ENCODE peak calls at places on chromosome 19, in nine cellular contexts. C is Caco-2, D is OCI-LY7, J is Panc1, K is BJ, U is choroid plexus epithelial cell, F is heart right ventricle, Q is hepatocyte, G is body of pancreas. S is an unnamed sample.

GRCh38 chr19:51166846-51167490 is 24.9 kb downstream of the SIGLEC7 start:
- DNase-seq in Q (no peak), G (no peak), F (no peak), U (peak; percentile 23), C (no peak), K (no peak), J (no peak), D (no peak), S (no peak)

GRCh38 chr19:719081-719512 is 10.4 kb downstream of the PALM start:
- DNase-seq in K (peak; percentile 6), D (no peak), U (peak; percentile 53), G (peak; percentile 37), F (peak; percentile 66), C (no peak), Q (no peak), J (no peak), S (no peak)

GRCh38 chr19:1992759-1993260 is 22.7 kb downstream of the BTBD2 start:
- DNase-seq in U (no peak), G (no peak), J (no peak), K (no peak), D (peak; percentile 40), C (no peak), F (no peak), Q (peak; percentile 6), S (no peak)

GRCh38 chr19:1251233-1251502 is 2.8 kb downstream of the MIDN start:
- DNase-seq in K (no peak), D (no peak), G (peak; percentile 72), J (no peak), F (no peak), Q (peak; percentile 84), U (peak; percentile 81), C (no peak), S (no peak)

GRCh38 chr19:34430738-34431625 is 2.8 kb downstream of the UBA2 start:
- DNase-seq in F (no peak), J (peak; percentile 28), K (no peak), D (peak; percentile 80), U (peak; percentile 77), C (peak; percentile 49), Q (peak; percentile 65), G (no peak), S (no peak)

GRCh38 chr19:7789447-7789846 is 26.4 kb downstream of the CLEC4M start:
- DNase-seq in K (no peak), F (no peak), Q (no peak), J (no peak), U (no peak), C (no peak), G (no peak), D (peak; percentile 18), S (no peak)

GRCh38 chr19:33771308-33772101 is 25.2 kb upstream of the KCTD15 start:
- DNase-seq in G (peak; percentile 81), Q (peak; percentile 88), F (peak; percentile 74), C (peak; percentile 88), K (no peak), J (no peak), U (peak; percentile 74), D (peak; percentile 73), S (no peak)

GRCh38 chr19:35742121-35742724 is at the start of gene IGFLR1:
- DNase-seq in G (no peak), J (no peak), C (no peak), U (no peak), F (no peak), Q (no peak), K (no peak), D (peak; percentile 75), S (no peak)

GRCh38 chr19:47447470-47448359 is 24.0 kb downstream of the SLC8A2 start:
- DNase-seq in Q (peak; percentile 71), G (peak; percentile 25), U (no peak), D (peak; percentile 67), C (peak; percentile 55), F (peak; percentile 36), J (no peak), K (no peak), S (no peak)

GRCh38 chr19:8698433-8699063 is at the start of gene ACTL9:
- DNase-seq in Q (no peak), U (no peak), G (no peak), C (no peak), D (no peak), F (no peak), K (no peak), J (no peak), S (no peak)

GRCh38 chr19:1854542-1855039 is 6.3 kb upstream of the REXO1 start:
- DNase-seq in C (no peak), K (no peak), D (no peak), F (peak; percentile 64), J (no peak), U (no peak), G (no peak), Q (no peak), S (no peak)

GRCh38 chr19:42129399-42130253 is 2.6 kb downstream of the POU2F2 start:
- DNase-seq in Q (no peak), U (peak; percentile 38), F (peak; percentile 25), D (peak; percentile 97), K (no peak), J (no peak), G (no peak), C (no peak), S (no peak)

GRCh38 chr19:18450934-18451836 is 13.3 kb upstream of the ISYNA1 start:
- DNase-seq in C (peak; percentile 92), Q (peak; percentile 89), J (no peak), G (peak; percentile 93), D (peak; percentile 77), F (peak; percentile 91), U (peak; percentile 80), K (no peak), S (no peak)

GRCh38 chr19:1471514-1472107 is 7.4 kb downstream of the C19orf25 start:
- DNase-seq in K (no peak), J (no peak), Q (no peak), C (peak; percentile 50), G (no peak), D (peak; percentile 38), F (peak; percentile 17), U (no peak), S (no peak)

GRCh38 chr19:14187586-14187985 is 18.4 kb downstream of the ADGRL1 start:
- DNase-seq in U (no peak), D (no peak), F (no peak), G (no peak), Q (no peak), J (no peak), C (no peak), K (no peak), S (no peak)

GRCh38 chr19:14181906-14182305 is 24.1 kb downstream of the ADGRL1 start:
- DNase-seq in K (no peak), C (no peak), G (no peak), F (no peak), Q (no peak), J (no peak), D (no peak), U (no peak), S (no peak)

GRCh38 chr19:14182481-14182880 is 23.5 kb downstream of the ADGRL1 start:
- DNase-seq in U (no peak), C (no peak), F (no peak), K (no peak), G (no peak), Q (no peak), J (no peak), D (no peak), S (no peak)

GRCh38 chr19:14183741-14184395 is 22.1 kb downstream of the ADGRL1 start:
- DNase-seq in U (no peak), D (no peak), Q (no peak), K (no peak), C (no peak), J (no peak), G (no peak), F (no peak), S (no peak)

DNA sequence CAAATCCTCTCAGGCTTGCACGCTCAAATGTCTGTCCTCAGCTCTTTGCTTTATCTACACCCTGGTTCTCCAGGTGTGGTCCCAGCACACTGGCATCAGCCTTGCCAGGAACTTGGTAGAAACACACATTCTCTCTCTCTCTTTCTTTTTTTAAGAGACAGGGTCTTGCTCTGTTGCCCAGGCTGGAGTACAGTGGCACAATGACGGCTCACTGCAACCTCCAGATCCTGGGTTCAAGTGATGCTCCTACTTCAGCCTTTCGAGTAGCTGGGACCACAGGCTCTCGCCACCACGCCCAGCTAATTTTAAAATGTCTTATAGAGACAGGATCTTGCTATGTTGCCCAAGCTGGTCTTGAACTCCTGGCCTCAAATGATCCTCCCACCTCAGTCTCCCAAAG is 20.8 kb downstream of the ADGRL1 start:
- DNase-seq in D (no peak), Q (no peak), K (no peak), J (no peak), G (no peak), F (no peak), U (no peak), C (no peak), S (no peak)
- H3K4me3 ChIP-seq in D (no peak overlapping the region), Q (no peak overlapping the region), K (no peak overlapping the region), J (no peak overlapping the region), G (no peak overlapping the region), F (no peak overlapping the region), U (no peak overlapping the region), C (no peak overlapping the region), S (no peak overlapping the region)

GRCh38 chr19:55253842-55254624 is 4.8 kb downstream of the PPP6R1 start:
- DNase-seq in C (no peak), Q (no peak), G (no peak), D (peak; percentile 97), U (no peak), J (no peak), F (no peak), K (no peak), S (no peak)
- H3K4me3 ChIP-seq in C (no peak overlapping the region), Q (no peak overlapping the region), G (no peak overlapping the region), D (peak overlapping the region; percentile 78), U (no peak overlapping the region), J (peak overlapping the region; percentile 1), F (peak overlapping the region; percentile 31), K (no peak overlapping the region), S (no peak overlapping the region)

GRCh38 chr19:4988770-4989251 is 19.9 kb downstream of the KDM4B start:
- DNase-seq in D (no peak), C (no peak), K (peak; percentile 53), U (peak; percentile 47), Q (no peak), J (no peak), G (no peak), F (no peak), S (no peak)
- H3K4me3 ChIP-seq in D (no peak overlapping the region), C (no peak overlapping the region), K (no peak overlapping the region), U (no peak overlapping the region), Q (no peak overlapping the region), J (no peak overlapping the region), G (no peak overlapping the region), F (no peak overlapping the region), S (no peak overlapping the region)

GRCh38 chr19:38209671-38210457 is 14.2 kb downstream of the DPF1 start:
- DNase-seq in G (peak; percentile 41), F (peak; percentile 81), C (no peak), D (no peak), Q (peak; percentile 84), J (no peak), U (peak; percentile 27), K (no peak), S (no peak)

GRCh38 chr19:38208571-38208970 is 15.5 kb downstream of the DPF1 start:
- DNase-seq in Q (no peak), D (no peak), J (no peak), U (no peak), C (no peak), K (no peak), F (no peak), G (no peak), S (no peak)

GRCh38 chr19:38210458-38210987 is 13.5 kb downstream of the DPF1 start:
- DNase-seq in K (no peak), U (peak; percentile 23), Q (peak; percentile 91), F (peak; percentile 71), D (no peak), C (no peak), J (no peak), G (peak; percentile 35), S (no peak)

GRCh38 chr19:38207543-38207942 is 16.5 kb downstream of the DPF1 start:
- DNase-seq in U (no peak), C (no peak), Q (no peak), K (no peak), J (no peak), G (no peak), F (no peak), D (no peak), S (no peak)

GRCh38 chr19:38209152-38209551 is 14.9 kb downstream of the DPF1 start:
- DNase-seq in U (no peak), Q (no peak), K (no peak), C (no peak), D (no peak), G (no peak), F (no peak), J (no peak), S (no peak)
- H3K4me3 ChIP-seq in U (no peak overlapping the region), Q (no peak overlapping the region), K (no peak overlapping the region), C (no peak overlapping the region), D (no peak overlapping the region), G (no peak overlapping the region), F (peak overlapping the region; percentile 39), J (no peak overlapping the region), S (no peak overlapping the region)